ENCODE peak calls at places on chromosomes 7 and 10, in ten cellular contexts. One of them, this sample, is unnamed.

GRCh38 chr7:80848841-80849240 is 70.0 kb downstream of the SEMA3C start:
- DNase-seq in IMR-90: no peak
- DNase-seq in RWPE1: no peak
- DNase-seq in astrocyte of the spinal cord: no peak
- DNase-seq in osteocyte: no peak
- DNase-seq in foreskin fibroblast: no peak
- DNase-seq in upper lobe of right lung: no peak
- DNase-seq in ascending aorta: no peak
- DNase-seq in H1: no peak
- DNase-seq in fibroblast of lung: no peak
- DNase-seq in this sample: no peak

GRCh38 chr7:132516042-132516840 is 60.0 kb downstream of the PLXNA4 start:
- DNase-seq in IMR-90: peak
- DNase-seq in astrocyte of the spinal cord: peak
- DNase-seq in ascending aorta: no peak
- DNase-seq in osteocyte: no peak
- DNase-seq in fibroblast of lung: peak
- DNase-seq in H1: no peak
- DNase-seq in upper lobe of right lung: no peak
- DNase-seq in RWPE1: peak
- DNase-seq in foreskin fibroblast: peak
- DNase-seq in this sample: peak

GRCh38 chr10:23047201-23048050 is 48.0 kb upstream of the MSRB2 start:
- DNase-seq in H1: no peak
- DNase-seq in osteocyte: peak
- DNase-seq in ascending aorta: no peak
- DNase-seq in fibroblast of lung: peak
- DNase-seq in IMR-90: peak
- DNase-seq in astrocyte of the spinal cord: no peak
- DNase-seq in foreskin fibroblast: no peak
- DNase-seq in RWPE1: no peak
- DNase-seq in upper lobe of right lung: no peak
- DNase-seq in this sample: peak

GRCh38 chr7:90723866-90724265 is 127.7 kb downstream of the CDK14 start:
- DNase-seq in H1: no peak
- DNase-seq in fibroblast of lung: no peak
- DNase-seq in IMR-90: no peak
- DNase-seq in astrocyte of the spinal cord: no peak
- DNase-seq in foreskin fibroblast: no peak
- DNase-seq in osteocyte: no peak
- DNase-seq in RWPE1: no peak
- DNase-seq in ascending aorta: no peak
- DNase-seq in upper lobe of right lung: no peak
- DNase-seq in this sample: no peak

GRCh38 chr7:142413280-142414000 is 155.6 kb upstream of the PRSS58 start:
- DNase-seq in upper lobe of right lung: no peak
- DNase-seq in H1: no peak
- DNase-seq in foreskin fibroblast: no peak
- DNase-seq in IMR-90: no peak
- DNase-seq in ascending aorta: no peak
- DNase-seq in fibroblast of lung: no peak
- DNase-seq in osteocyte: no peak
- DNase-seq in astrocyte of the spinal cord: no peak
- DNase-seq in RWPE1: no peak
- DNase-seq in this sample: no peak

GRCh38 chr7:29177963-29178612 is 16.5 kb upstream of the CHN2 start:
- DNase-seq in RWPE1: no peak
- DNase-seq in osteocyte: no peak
- DNase-seq in IMR-90: no peak
- DNase-seq in astrocyte of the spinal cord: peak
- DNase-seq in upper lobe of right lung: peak
- DNase-seq in ascending aorta: peak
- DNase-seq in fibroblast of lung: no peak
- DNase-seq in foreskin fibroblast: no peak
- DNase-seq in H1: no peak
- DNase-seq in this sample: peak

GRCh38 chr7:111112439-111112838 is 21.5 kb downstream of the LRRN3 start:
- DNase-seq in upper lobe of right lung: no peak
- DNase-seq in fibroblast of lung: no peak
- DNase-seq in osteocyte: no peak
- DNase-seq in astrocyte of the spinal cord: no peak
- DNase-seq in H1: no peak
- DNase-seq in RWPE1: no peak
- DNase-seq in foreskin fibroblast: no peak
- DNase-seq in IMR-90: peak
- DNase-seq in ascending aorta: no peak
- DNase-seq in this sample: no peak

GRCh38 chr7:2521952-2522591 is 2.5 kb downstream of the LFNG start:
- DNase-seq in H1: no peak
- DNase-seq in foreskin fibroblast: no peak
- DNase-seq in ascending aorta: no peak
- DNase-seq in astrocyte of the spinal cord: no peak
- DNase-seq in fibroblast of lung: no peak
- DNase-seq in upper lobe of right lung: no peak
- DNase-seq in osteocyte: no peak
- DNase-seq in IMR-90: no peak
- DNase-seq in RWPE1: no peak
- DNase-seq in this sample: no peak

GRCh38 chr10:104666106-104666505 is 25.0 kb downstream of the SORCS3 start:
- DNase-seq in upper lobe of right lung: no peak
- DNase-seq in osteocyte: no peak
- DNase-seq in foreskin fibroblast: no peak
- DNase-seq in fibroblast of lung: no peak
- DNase-seq in astrocyte of the spinal cord: no peak
- DNase-seq in RWPE1: no peak
- DNase-seq in H1: no peak
- DNase-seq in IMR-90: no peak
- DNase-seq in ascending aorta: no peak
- DNase-seq in this sample: no peak

GRCh38 chr7:103094102-103094501 is 19.2 kb downstream of the ARMC10 start:
- DNase-seq in IMR-90: no peak
- DNase-seq in fibroblast of lung: no peak
- DNase-seq in ascending aorta: no peak
- DNase-seq in astrocyte of the spinal cord: no peak
- DNase-seq in RWPE1: no peak
- DNase-seq in osteocyte: no peak
- DNase-seq in H1: no peak
- DNase-seq in foreskin fibroblast: no peak
- DNase-seq in upper lobe of right lung: no peak
- DNase-seq in this sample: no peak

GRCh38 chr10:130513686-130514476 is 377.7 kb downstream of the GLRX3 start:
- DNase-seq in fibroblast of lung: no peak
- DNase-seq in osteocyte: peak
- DNase-seq in astrocyte of the spinal cord: no peak
- DNase-seq in RWPE1: no peak
- DNase-seq in upper lobe of right lung: no peak
- DNase-seq in foreskin fibroblast: no peak
- DNase-seq in IMR-90: no peak
- DNase-seq in ascending aorta: no peak
- DNase-seq in H1: no peak
- DNase-seq in this sample: no peak

GRCh38 chr7:47170516-47170915 is 411.4 kb downstream of the TNS3 start:
- DNase-seq in fibroblast of lung: peak
- DNase-seq in ascending aorta: no peak
- DNase-seq in foreskin fibroblast: no peak
- DNase-seq in RWPE1: no peak
- DNase-seq in osteocyte: no peak
- DNase-seq in upper lobe of right lung: no peak
- DNase-seq in astrocyte of the spinal cord: no peak
- DNase-seq in H1: no peak
- DNase-seq in IMR-90: peak
- DNase-seq in this sample: peak
- TF ChIP-seq CTCF in fibroblast of lung: peak
- TF ChIP-seq CTCF in ascending aorta: no peak
- TF ChIP-seq CTCF in foreskin fibroblast: peak
- TF ChIP-seq CTCF in RWPE1: no peak
- TF ChIP-seq CTCF in osteocyte: peak
- TF ChIP-seq CTCF in upper lobe of right lung: peak
- TF ChIP-seq CTCF in astrocyte of the spinal cord: peak
- TF ChIP-seq CTCF in H1: no peak
- TF ChIP-seq CTCF in IMR-90: peak
- TF ChIP-seq CTCF in this sample: peak

GRCh38 chr10:34078017-34078416 is 737.1 kb downstream of the PARD3 start:
- DNase-seq in osteocyte: no peak
- DNase-seq in upper lobe of right lung: no peak
- DNase-seq in H1: no peak
- DNase-seq in astrocyte of the spinal cord: no peak
- DNase-seq in foreskin fibroblast: no peak
- DNase-seq in fibroblast of lung: no peak
- DNase-seq in IMR-90: no peak
- DNase-seq in ascending aorta: no peak
- DNase-seq in RWPE1: no peak
- DNase-seq in this sample: no peak
- TF ChIP-seq CTCF in osteocyte: peak
- TF ChIP-seq CTCF in upper lobe of right lung: no peak
- TF ChIP-seq CTCF in H1: no peak
- TF ChIP-seq CTCF in astrocyte of the spinal cord: peak
- TF ChIP-seq CTCF in foreskin fibroblast: no peak
- TF ChIP-seq CTCF in fibroblast of lung: peak
- TF ChIP-seq CTCF in IMR-90: peak
- TF ChIP-seq CTCF in ascending aorta: no peak
- TF ChIP-seq CTCF in RWPE1: no peak
- TF ChIP-seq CTCF in this sample: no peak

GRCh38 chr10:30505543-30506298 is 71.7 kb downstream of the MAP3K8 start:
- DNase-seq in foreskin fibroblast: no peak
- DNase-seq in osteocyte: no peak
- DNase-seq in astrocyte of the spinal cord: no peak
- DNase-seq in fibroblast of lung: no peak
- DNase-seq in IMR-90: no peak
- DNase-seq in H1: no peak
- DNase-seq in ascending aorta: no peak
- DNase-seq in RWPE1: no peak
- DNase-seq in upper lobe of right lung: no peak
- DNase-seq in this sample: no peak

GRCh38 chr10:30509508-30509907 is 75.5 kb downstream of the MAP3K8 start:
- DNase-seq in IMR-90: no peak
- DNase-seq in ascending aorta: no peak
- DNase-seq in RWPE1: no peak
- DNase-seq in H1: no peak
- DNase-seq in upper lobe of right lung: no peak
- DNase-seq in osteocyte: no peak
- DNase-seq in fibroblast of lung: no peak
- DNase-seq in astrocyte of the spinal cord: no peak
- DNase-seq in foreskin fibroblast: no peak
- DNase-seq in this sample: no peak

GRCh38 chr10:30510932-30511700 is 77.1 kb downstream of the MAP3K8 start:
- DNase-seq in ascending aorta: no peak
- DNase-seq in foreskin fibroblast: no peak
- DNase-seq in fibroblast of lung: no peak
- DNase-seq in RWPE1: no peak
- DNase-seq in upper lobe of right lung: no peak
- DNase-seq in H1: no peak
- DNase-seq in IMR-90: no peak
- DNase-seq in astrocyte of the spinal cord: no peak
- DNase-seq in osteocyte: no peak
- DNase-seq in this sample: no peak

DNA sequence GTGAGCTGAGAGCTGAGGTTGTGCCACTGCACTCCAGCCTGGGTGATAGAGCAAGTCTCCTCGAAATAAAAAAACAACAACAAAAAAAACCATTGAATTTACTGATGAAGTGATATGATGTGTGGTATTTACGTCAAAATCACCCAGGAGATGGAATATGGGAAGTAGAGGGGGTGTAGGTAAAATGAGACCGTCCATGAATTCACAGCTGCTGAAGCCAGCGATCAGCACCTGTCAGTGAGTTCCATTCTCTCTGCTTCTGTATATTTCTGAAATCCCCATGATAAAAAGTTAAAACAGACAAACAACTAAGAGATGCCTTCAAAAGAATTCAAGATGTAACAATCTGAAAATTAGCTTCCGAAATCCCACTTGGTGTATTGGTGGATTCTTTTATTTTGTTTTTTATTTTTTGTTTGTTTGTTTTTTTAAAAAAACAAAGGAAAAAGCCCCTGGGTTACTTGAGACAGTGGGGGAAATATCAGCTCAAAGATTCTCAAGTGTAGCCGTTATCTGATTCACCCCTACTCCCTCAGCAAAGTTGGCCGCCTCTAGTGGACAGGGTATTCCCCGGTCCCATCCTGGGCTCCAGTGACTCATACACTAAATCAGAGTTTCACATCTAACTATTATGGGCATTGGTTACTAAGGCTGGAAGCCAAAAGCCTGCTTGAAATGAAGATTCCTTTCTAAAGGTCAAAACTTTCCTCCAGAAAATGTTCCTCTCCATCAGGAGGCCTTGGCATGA is 76.4 kb downstream of the MAP3K8 start:
- DNase-seq in IMR-90: peak
- DNase-seq in fibroblast of lung: peak
- DNase-seq in upper lobe of right lung: no peak
- DNase-seq in ascending aorta: no peak
- DNase-seq in osteocyte: no peak
- DNase-seq in RWPE1: peak
- DNase-seq in H1: no peak
- DNase-seq in astrocyte of the spinal cord: peak
- DNase-seq in foreskin fibroblast: no peak
- DNase-seq in this sample: peak
- TF ChIP-seq CTCF in IMR-90: peak
- TF ChIP-seq CTCF in fibroblast of lung: peak
- TF ChIP-seq CTCF in upper lobe of right lung: no peak
- TF ChIP-seq CTCF in ascending aorta: no peak
- TF ChIP-seq CTCF in osteocyte: peak
- TF ChIP-seq CTCF in RWPE1: no peak
- TF ChIP-seq CTCF in H1: no peak
- TF ChIP-seq CTCF in astrocyte of the spinal cord: peak
- TF ChIP-seq CTCF in foreskin fibroblast: peak
- TF ChIP-seq CTCF in this sample: peak

GRCh38 chr7:147428075-147428474 is 1162.5 kb upstream of the C7orf33 start:
- DNase-seq in osteocyte: no peak
- DNase-seq in upper lobe of right lung: no peak
- DNase-seq in RWPE1: no peak
- DNase-seq in fibroblast of lung: no peak
- DNase-seq in IMR-90: no peak
- DNase-seq in foreskin fibroblast: no peak
- DNase-seq in ascending aorta: no peak
- DNase-seq in astrocyte of the spinal cord: no peak
- DNase-seq in H1: no peak
- DNase-seq in this sample: no peak

GRCh38 chr7:147436718-147437117 is 1153.8 kb upstream of the C7orf33 start:
- DNase-seq in IMR-90: no peak
- DNase-seq in astrocyte of the spinal cord: no peak
- DNase-seq in fibroblast of lung: no peak
- DNase-seq in RWPE1: no peak
- DNase-seq in ascending aorta: no peak
- DNase-seq in osteocyte: no peak
- DNase-seq in upper lobe of right lung: no peak
- DNase-seq in H1: no peak
- DNase-seq in foreskin fibroblast: no peak
- DNase-seq in this sample: no peak

DNA sequence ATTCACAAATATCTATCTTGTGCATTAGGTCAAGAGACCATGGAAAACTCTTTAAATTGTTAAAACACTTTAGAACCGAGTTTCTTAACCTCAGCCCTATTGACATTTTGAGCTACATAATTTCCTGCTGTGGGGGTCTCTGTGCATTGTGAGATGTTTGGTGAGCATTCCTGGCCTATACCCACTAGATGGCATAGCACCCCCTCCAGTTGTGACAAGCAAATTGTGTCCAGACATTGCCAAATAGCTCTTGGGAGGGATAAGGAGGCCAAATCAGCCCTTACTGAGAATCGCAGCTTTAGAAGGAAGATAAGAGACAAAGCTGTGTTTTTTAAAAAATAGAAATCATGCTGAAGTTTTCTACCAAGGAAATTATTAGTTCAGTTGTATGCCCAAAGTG is 1158.5 kb upstream of the C7orf33 start:
- DNase-seq in H1: no peak
- DNase-seq in IMR-90: peak
- DNase-seq in ascending aorta: no peak
- DNase-seq in foreskin fibroblast: no peak
- DNase-seq in osteocyte: no peak
- DNase-seq in fibroblast of lung: peak
- DNase-seq in RWPE1: no peak
- DNase-seq in upper lobe of right lung: no peak
- DNase-seq in astrocyte of the spinal cord: peak
- DNase-seq in this sample: no peak
- TF ChIP-seq CTCF in H1: peak
- TF ChIP-seq CTCF in IMR-90: peak
- TF ChIP-seq CTCF in ascending aorta: no peak
- TF ChIP-seq CTCF in foreskin fibroblast: peak
- TF ChIP-seq CTCF in osteocyte: peak
- TF ChIP-seq CTCF in fibroblast of lung: no peak
- TF ChIP-seq CTCF in RWPE1: no peak
- TF ChIP-seq CTCF in upper lobe of right lung: no peak
- TF ChIP-seq CTCF in astrocyte of the spinal cord: peak
- TF ChIP-seq CTCF in this sample: no peak

This sample was measured in fibroblast of villous mesenchyme.